ENCODE peak calls at places on chromosomes 5 and 9, in ten cellular contexts. Y is neuronal stem cell; D is activated T-cell treated with anti-CD3 and anti-CD28 coated beads, Interleukin-2, amount 50 U/mL, for 48 hours; N is stimulated activated CD4-positive, alpha-beta T cell treated with anti-CD3 and anti-CD28 coated beads, Interleukin-2, amount 100 ng/mL, for 24 hours; H is CD8-positive, alpha-beta memory T cell; Q is hypothalamus; C is AG10803; X is stimulated activated CD8-positive, alpha-beta memory T cell treated with anti-CD3 and anti-CD28 coated beads, Interleukin-2, amount 100 ng/mL, for 48 hours; J is SK-MEL-5; L is gastrocnemius medialis. E is an unnamed sample.

GRCh38 chr5:135891804-135892203 is 3.8 kb downstream of the IL9 start:
- DNase-seq in L (no peak), H (no peak), N (no peak), C (no peak), X (no peak), J (peak; percentile 49), Y (peak; percentile 29), D (no peak), Q (no peak), E (no peak)

GRCh38 chr5:33684760-33685159 is 207.0 kb downstream of the ADAMTS12 start:
- DNase-seq in J (no peak), Q (no peak), X (no peak), N (no peak), D (no peak), Y (no peak), L (no peak), H (no peak), C (no peak), E (no peak)

GRCh38 chr9:95132406-95133350 is 184.8 kb downstream of the FANCC start:
- DNase-seq in H (no peak), L (no peak), D (no peak), X (no peak), Y (no peak), N (no peak), J (no peak), C (no peak), Q (no peak), E (peak; percentile 63)

GRCh38 chr5:37005946-37006540 is 129.5 kb downstream of the NIPBL start:
- DNase-seq in X (no peak), J (peak; percentile 68), L (no peak), Y (no peak), N (no peak), C (peak; percentile 39), D (no peak), H (no peak), Q (no peak), E (peak; percentile 2)

GRCh38 chr5:56328753-56329560 is 95.8 kb upstream of the ANKRD55 start:
- DNase-seq in Y (no peak), J (peak; percentile 28), N (peak; percentile 57), L (no peak), X (no peak), D (peak; percentile 58), H (no peak), Q (no peak), C (no peak), E (no peak)

GRCh38 chr5:169801324-169801777 is 164.3 kb downstream of the DOCK2 start:
- DNase-seq in D (peak; percentile 26), J (no peak), Q (no peak), L (no peak), Y (no peak), X (no peak), H (no peak), N (no peak), C (peak; percentile 81), E (no peak)

GRCh38 chr5:143471041-143471509 is 67.6 kb upstream of the NR3C1 start:
- DNase-seq in L (no peak), X (no peak), Y (no peak), H (no peak), N (no peak), D (no peak), C (peak; percentile 66), Q (no peak), J (no peak), E (no peak)

GRCh38 chr5:90473321-90474234 is 993 bp downstream of the MBLAC2 start:
- DNase-seq in Q (no peak), N (peak; percentile 39), Y (no peak), D (peak; percentile 53), L (peak; percentile 29), X (peak; percentile 26), J (peak; percentile 26), H (peak; percentile 4), C (no peak), E (no peak)

GRCh38 chr9:98995971-98996504 is 52.3 kb downstream of the COL15A1 start:
- DNase-seq in N (no peak), C (no peak), Q (no peak), D (peak; percentile 7), H (no peak), L (no peak), Y (no peak), X (no peak), J (no peak), E (no peak)